ENCODE peak calls at places on chromosome 13, in ten cellular contexts. Q is activated T-helper 1 cell treated with anti-CD3 and anti-CD28 coated beads, Interleukin-2, amount 50 U/mL, for 16 hours; G is foreskin melanocyte; P is PC-9; L is fibroblast of villous mesenchyme; K is naive B cell; A is Ammon's horn; H is T-helper 2 cell; J is T-cell; Z is effector CD4-positive, alpha-beta T cell. W is an unnamed sample.
A peak's percentile ranks its signal among the peaks of the same experiment; 100 is the strongest.

GRCh38 chr13:73138967-73139491 is 80.2 kb downstream of the KLF5 start:
- DNase-seq in Q (no peak), G (no peak), P (peak; percentile 16), L (no peak), K (no peak), A (no peak), H (no peak), J (no peak), Z (no peak), W (no peak)

GRCh38 chr13:102597029-102598015 is 536 bp downstream of the TPP2 start:
- DNase-seq in Q (no peak), G (peak; percentile 32), P (peak; percentile 6), L (peak; percentile 61), K (peak; percentile 30), A (no peak), H (peak; percentile 10), J (no peak), Z (peak; percentile 16), W (no peak)

GRCh38 chr13:38520041-38520440 is 166.8 kb upstream of the FREM2 start:
- DNase-seq in Q (no peak), G (no peak), P (no peak), L (no peak), K (no peak), A (no peak), H (no peak), J (no peak), Z (no peak), W (no peak)

GRCh38 chr13:93534181-93534700 is 307.6 kb downstream of the GPC6 start:
- DNase-seq in Q (no peak), G (no peak), P (no peak), L (peak; percentile 6), K (no peak), A (no peak), H (no peak), J (no peak), Z (no peak), W (no peak)

GRCh38 chr13:51924756-51925544 is 63.2 kb downstream of the CCDC70 start:
- DNase-seq in Q (no peak), G (no peak), P (no peak), L (no peak), K (no peak), A (no peak), H (no peak), J (no peak), Z (no peak), W (no peak)

GRCh38 chr13:52353116-52353718 is 52.8 kb downstream of the THSD1 start:
- DNase-seq in Q (no peak), G (no peak), P (no peak), L (no peak), K (no peak), A (no peak), H (no peak), J (no peak), Z (no peak), W (no peak)

GRCh38 chr13:97030705-97031452 is 36.6 kb upstream of the OXGR1 start:
- DNase-seq in Q (no peak), G (peak; percentile 52), P (peak; percentile 2), L (peak; percentile 62), K (no peak), A (peak; percentile 78), H (no peak), J (no peak), Z (no peak), W (no peak)

GRCh38 chr13:93224545-93224944 is 2.1 kb upstream of the GPC6 start:
- DNase-seq in Q (no peak), G (no peak), P (no peak), L (peak; percentile 63), K (no peak), A (no peak), H (no peak), J (no peak), Z (no peak), W (no peak)

GRCh38 chr13:77980592-77980991 is 62.0 kb upstream of the EDNRB start:
- DNase-seq in Q (no peak), G (peak; percentile 78), P (peak; percentile 14), L (peak; percentile 92), K (no peak), A (no peak), H (no peak), J (no peak), Z (no peak), W (no peak)

GRCh38 chr13:75197803-75198202 is 284.2 kb downstream of the TBC1D4 start:
- DNase-seq in Q (no peak), G (no peak), P (no peak), L (no peak), K (no peak), A (no peak), H (no peak), J (no peak), Z (no peak), W (no peak)

GRCh38 chr13:98454389-98454881 is 122.5 kb downstream of the STK24 start:
- DNase-seq in Q (no peak), G (peak; percentile 88), P (no peak), L (peak; percentile 95), K (no peak), A (peak; percentile 55), H (no peak), J (no peak), Z (no peak), W (peak; percentile 57)

W was measured in occipital lobe.